ENCODE peak calls at places on chromosomes 13 and 19, in six cellular contexts. V, A, N, I, S and W are unnamed samples. For H4K20me1, the result is how much of the 10 kb centered on the place peaks cover.

GRCh38 chr19:39090881-39091280 is 6.7 kb downstream of the ACP7 start:
- DNase-seq in A (no peak), V (no peak), N (no peak), S (no peak), I (no peak), W (no peak)

GRCh38 chr19:53333071-53333465 is 481 bp upstream of the ZNF845 start:
- DNase-seq in A (peak), V (no peak), I (no peak), S (no peak), N (no peak), W (peak)

GRCh38 chr13:80276371-80277289 is 64.3 kb downstream of the SPRY2 start:
- DNase-seq in S (no peak), I (no peak), A (no peak), V (peak), N (peak), W (no peak)

GRCh38 chr19:10567696-10568443 is 909 bp downstream of the CDKN2D start:
- DNase-seq in V (no peak), I (no peak), S (no peak), N (no peak), A (no peak), W (no peak)

GRCh38 chr13:32426981-32427851 is 714 bp downstream of the N4BP2L1 start:
- DNase-seq in N (no peak), S (no peak), I (peak), A (peak), V (peak), W (peak)

GRCh38 chr13:34391071-34391470 is 551.0 kb upstream of the NBEA start:
- DNase-seq in A (no peak), I (no peak), S (no peak), N (peak), V (peak), W (peak)

GRCh38 chr19:13047374-13047773 is 52.1 kb downstream of the NFIX start:
- DNase-seq in N (no peak), A (no peak), I (no peak), S (no peak), V (no peak), W (no peak)

GRCh38 chr19:15289673-15290072 is 42.7 kb downstream of the BRD4 start:
- DNase-seq in I (no peak), A (no peak), V (no peak), N (no peak), S (no peak), W (no peak)

GRCh38 chr13:47000166-47000565 is 103.3 kb upstream of the HTR2A start:
- DNase-seq in S (no peak), A (no peak), N (peak), V (peak), I (no peak), W (peak)

GRCh38 chr19:37127999-37128820 is 44.3 kb downstream of the ZNF585A start:
- DNase-seq in N (no peak), V (no peak), A (no peak), I (no peak), S (no peak), W (no peak)

GRCh38 chr13:99356216-99357089 is 49.3 kb upstream of the GPR183 start:
- DNase-seq in S (no peak), N (peak), I (peak), A (no peak), V (peak), W (peak)

GRCh38 chr19:2977001-2977685 is at the start of gene TLE6:
- DNase-seq in S (no peak), N (peak), I (peak), A (peak), V (peak), W (peak)

GRCh38 chr19:2970201-2970838 is 7.0 kb upstream of the TLE6 start:
- DNase-seq in N (peak), A (no peak), V (no peak), S (no peak), I (no peak), W (peak)

GRCh38 chr19:2974342-2974932 is 2.9 kb upstream of the TLE6 start:
- DNase-seq in A (no peak), I (no peak), N (peak), S (no peak), V (no peak), W (no peak)

GRCh38 chr19:2976609-2977000 is 759 bp upstream of the TLE6 start:
- DNase-seq in I (no peak), S (no peak), V (no peak), N (no peak), A (peak), W (no peak)

DNA sequence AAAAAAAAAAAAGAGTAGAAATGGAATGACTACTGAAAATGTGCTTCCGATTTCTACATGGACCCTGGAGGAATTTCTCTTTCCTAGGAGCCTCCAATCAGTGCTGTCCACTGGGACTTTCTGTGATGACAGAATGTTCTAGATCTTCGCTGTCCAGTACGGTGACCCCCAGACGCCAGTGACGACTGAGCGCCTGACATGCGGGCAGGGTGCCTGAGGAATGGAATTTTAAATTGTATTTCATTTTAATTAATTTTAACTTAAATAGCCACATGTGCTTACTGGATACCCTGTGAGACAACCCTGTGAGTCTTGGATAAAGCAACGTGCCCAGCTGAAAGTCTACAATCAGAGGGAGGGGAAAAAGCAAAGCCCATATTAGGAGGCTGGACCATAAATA is 4.1 kb upstream of the TLE6 start:
- DNase-seq in I (no peak), V (no peak), N (no peak), A (no peak), S (no peak), W (no peak)
- H3K27ac ChIP-seq in I (no peak), V (no peak), N (no peak), A (no peak), S (no peak), W (no peak)

GRCh38 chr19:30342901-30343300 is 29.3 kb upstream of the ZNF536 start:
- DNase-seq in N (no peak), I (no peak), A (no peak), V (no peak), S (no peak), W (no peak)
- H4K20me1 ChIP-seq in N (under half), I (under half), A (under half), V (under half), S (under half), W (under half)

DNA sequence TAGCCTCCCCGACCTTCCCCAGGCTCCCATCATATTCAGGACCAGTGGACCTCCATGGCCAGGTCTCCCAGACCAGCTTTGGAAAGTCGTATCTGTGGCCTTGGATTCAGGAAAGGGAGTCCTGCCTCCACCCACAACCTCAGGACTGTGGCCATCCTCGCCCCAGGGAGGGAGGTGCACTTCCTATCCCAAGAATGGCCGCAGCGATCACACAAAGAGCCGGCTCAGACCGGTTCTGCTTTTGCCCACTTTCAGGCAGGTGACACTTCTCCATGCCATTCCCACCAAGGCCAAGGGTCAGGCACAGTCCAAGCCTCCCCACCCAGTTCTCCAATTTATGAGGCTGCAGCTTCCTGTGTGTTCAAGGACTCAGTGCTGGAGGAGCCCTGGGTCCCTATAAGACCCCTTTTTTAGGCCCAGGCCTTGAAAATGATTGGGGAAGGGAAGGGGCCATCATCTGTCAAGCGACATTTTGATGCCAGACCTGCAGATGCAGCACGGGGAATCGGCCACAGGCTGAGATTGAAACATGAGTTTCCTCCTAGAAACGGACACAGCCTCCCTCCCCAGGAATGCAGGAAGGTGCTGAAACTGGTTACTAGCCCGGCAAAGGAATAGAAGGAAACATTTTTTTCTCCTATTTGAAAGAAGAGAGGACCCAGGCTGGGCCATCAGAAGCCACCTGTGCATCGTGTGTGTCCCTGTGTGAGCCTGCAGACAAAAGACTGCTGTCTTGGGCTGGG is 65.6 kb upstream of the USE1 start:
- DNase-seq in S (no peak), I (no peak), A (no peak), V (no peak), N (no peak), W (no peak)
- H3K4me2 ChIP-seq in S (no peak), I (no peak), A (no peak), V (no peak), N (no peak), W (no peak)

DNA sequence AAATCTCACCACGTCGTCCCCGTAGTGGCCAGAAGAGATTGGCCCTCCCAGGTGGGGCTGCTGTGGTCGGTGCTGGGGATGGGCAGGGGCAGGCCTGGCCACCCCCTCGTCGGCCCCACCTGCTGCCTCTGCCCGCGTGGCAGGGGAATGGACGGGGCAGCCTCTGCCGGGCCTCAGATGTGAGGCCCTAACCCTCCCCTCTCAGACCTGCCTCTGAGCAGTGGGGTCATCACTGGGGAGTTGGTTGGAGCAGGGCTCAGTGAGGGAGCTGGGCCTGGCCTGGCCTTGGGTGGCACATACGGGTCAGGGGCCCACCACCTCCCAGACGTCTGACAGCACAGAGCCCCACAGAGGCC is 41.5 kb downstream of the MCF2L start:
- DNase-seq in A (peak), I (no peak), V (no peak), N (no peak), S (no peak), W (no peak)
- H3K27ac ChIP-seq in A (peak), I (no peak), V (no peak), N (no peak), S (no peak), W (no peak)